ENCODE peak calls at places on chromosomes 11 and 22, in five cellular contexts. E is left ventricle myocardium inferior, R is adrenal gland, G is iPS DF 6.9, H is GM23248. Q is an unnamed sample.

GRCh38 chr22:39960791-39961746 is 872 bp downstream of the TMA7B start:
- DNase-seq in H (peak), G (no peak), E (no peak), R (no peak), Q (no peak)

GRCh38 chr11:7892751-7893356 is 38.2 kb downstream of the OR10A6 start:
- DNase-seq in E (no peak), R (no peak), G (no peak), H (peak), Q (no peak)

GRCh38 chr11:35765211-35765610 is 102.6 kb downstream of the TRIM44 start:
- DNase-seq in G (no peak), R (no peak), H (peak), E (no peak), Q (no peak)

GRCh38 chr22:38921126-38921525 is 36.3 kb upstream of the APOBEC3A start:
- DNase-seq in R (no peak), G (no peak), H (no peak), E (peak), Q (peak)

GRCh38 chr22:30392661-30393321 is 4.0 kb upstream of the SEC14L2 start:
- DNase-seq in G (no peak), R (no peak), E (no peak), H (peak), Q (no peak)

GRCh38 chr22:19652316-19652715 is 62.0 kb upstream of the SEPTIN5 start:
- DNase-seq in H (no peak), R (no peak), E (no peak), G (no peak), Q (no peak)

GRCh38 chr22:30206964-30207363 is 39.6 kb downstream of the LIF start:
- DNase-seq in H (peak), E (no peak), G (no peak), R (no peak), Q (no peak)

GRCh38 chr11:69186316-69187266 is 30.9 kb downstream of the SMIM38 start:
- DNase-seq in E (no peak), G (no peak), H (no peak), R (no peak), Q (no peak)

GRCh38 chr11:112477152-112477928 is 216.7 kb upstream of the PLET1 start:
- DNase-seq in G (no peak), R (no peak), H (no peak), E (no peak), Q (no peak)

GRCh38 chr11:61495801-61496601 is 12.5 kb upstream of the LRRC10B start:
- DNase-seq in E (no peak), H (no peak), G (no peak), R (peak), Q (no peak)

GRCh38 chr11:124109377-124109776 is 5.9 kb upstream of the VWA5A start:
- DNase-seq in H (no peak), G (no peak), R (no peak), E (no peak), Q (no peak)

GRCh38 chr22:35904752-35905151 is 123.9 kb downstream of the RBFOX2 start:
- DNase-seq in E (no peak), H (no peak), G (no peak), R (no peak), Q (no peak)

GRCh38 chr11:119496453-119496852 is 73.5 kb upstream of the THY1 start:
- DNase-seq in E (no peak), R (no peak), G (no peak), H (peak), Q (no peak)

GRCh38 chr11:102545701-102546100 is 15.2 kb upstream of the MMP7 start:
- DNase-seq in E (no peak), G (no peak), R (no peak), H (no peak), Q (no peak)

GRCh38 chr11:96238563-96239166 is 104.3 kb downstream of the MAML2 start:
- DNase-seq in G (no peak), R (no peak), E (no peak), H (peak), Q (no peak)

GRCh38 chr22:38754247-38755154 is 1.3 kb downstream of the SUN2 start:
- DNase-seq in G (no peak), R (peak), E (peak), H (peak), Q (peak)

GRCh38 chr11:70078796-70079616 is 889 bp downstream of the ANO1 start:
- DNase-seq in H (no peak), E (no peak), R (no peak), G (no peak), Q (no peak)

GRCh38 chr22:47163876-47164513 is 401.5 kb downstream of the TBC1D22A start:
- DNase-seq in G (no peak), H (no peak), E (peak), R (peak), Q (no peak)

GRCh38 chr22:49738006-49738405 is 89.7 kb downstream of the BRD1 start:
- DNase-seq in H (no peak), E (no peak), R (no peak), G (no peak), Q (no peak)

GRCh38 chr11:17954395-17955252 is 58.2 kb downstream of the SERGEF start:
- DNase-seq in R (no peak), H (peak), G (no peak), E (no peak), Q (no peak)

GRCh38 chr22:38953091-38953490 is 4.3 kb upstream of the APOBEC3A start:
- DNase-seq in E (no peak), H (no peak), G (no peak), R (no peak), Q (no peak)

DNA sequence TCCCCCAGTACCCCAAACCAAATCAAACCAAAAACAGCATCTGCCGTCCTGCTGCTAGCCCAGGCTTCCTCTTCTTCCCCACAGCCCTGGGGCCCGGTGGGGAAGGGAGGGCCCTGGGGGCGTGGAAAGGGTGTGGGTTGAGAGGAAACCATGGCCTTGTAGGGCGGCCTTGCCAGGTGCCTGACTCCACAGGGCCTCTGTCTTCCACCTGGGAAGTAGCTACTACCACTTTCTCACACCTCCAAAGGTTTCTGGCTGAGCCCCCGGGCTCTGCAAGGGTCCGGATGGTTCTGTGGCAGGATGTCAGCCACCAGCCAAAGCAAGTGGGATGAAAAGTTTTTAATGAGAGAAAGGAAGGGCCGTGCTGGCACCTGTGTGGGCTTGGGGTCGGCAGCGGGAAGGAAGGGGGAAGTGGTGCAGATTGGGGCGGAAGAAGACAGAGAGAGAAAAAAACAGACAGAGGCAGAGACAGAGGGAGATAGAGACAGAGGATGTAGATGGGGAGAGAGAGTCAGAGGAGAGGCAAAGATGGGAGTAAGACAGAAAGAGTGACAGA is 10.5 kb downstream of the TPST2 start:
- DNase-seq in E (no peak), H (no peak), R (no peak), G (no peak), Q (no peak)
- H3K27ac ChIP-seq in E (no peak), H (no peak), R (no peak), G (no peak), Q (no peak)

DNA sequence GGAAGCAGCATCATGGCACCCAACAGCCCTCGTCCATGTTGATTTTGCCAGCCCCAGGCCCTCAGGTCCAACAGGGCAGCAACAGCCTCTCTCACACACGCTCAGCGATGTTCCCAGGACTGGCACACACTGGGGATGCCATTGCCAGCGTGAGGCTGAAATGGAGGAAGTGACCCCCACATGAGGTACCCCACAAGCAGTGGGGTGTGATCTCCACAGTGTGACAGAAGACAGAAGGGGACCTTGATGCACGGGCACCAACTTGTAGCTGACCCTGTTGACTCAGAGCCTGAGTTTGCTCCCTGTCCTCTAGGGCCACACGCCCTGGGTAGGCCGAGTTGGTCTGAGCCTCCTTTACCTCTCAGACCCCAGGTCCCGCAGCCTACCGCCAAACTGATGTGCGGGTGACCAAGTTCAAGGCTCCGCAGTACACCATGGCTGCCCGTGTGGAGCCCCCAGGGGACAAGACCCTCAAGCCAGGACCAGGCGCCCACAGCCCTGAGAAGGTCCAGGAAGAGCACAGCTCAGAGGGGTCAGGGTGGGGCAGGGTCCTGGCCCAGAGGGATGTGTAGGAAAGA is 6.2 kb downstream of the SCGB1C1 start:
- DNase-seq in H (no peak), E (no peak), R (no peak), G (no peak), Q (no peak)
- H3K27ac ChIP-seq in H (no peak), E (no peak), R (no peak), G (no peak), Q (no peak)

GRCh38 chr22:37017356-37017755 is 1.9 kb downstream of the TST start:
- DNase-seq in R (no peak), E (no peak), H (no peak), G (no peak), Q (no peak)
- H3K27ac ChIP-seq in R (peak), E (peak), H (no peak), G (no peak), Q (no peak)

GRCh38 chr11:10666976-10667892 is 26.3 kb downstream of the IRAG1 start:
- DNase-seq in R (no peak), H (peak), G (no peak), E (no peak), Q (no peak)
- H3K27ac ChIP-seq in R (no peak), H (peak), G (no peak), E (peak), Q (no peak)